ENCODE peak calls at places on chromosomes 5 and 9, in six cellular contexts. V is esophagus squamous epithelium, W is stomach, S is dorsolateral prefrontal cortex, E is tibial artery, P is thoracic aorta. O is an unnamed sample.
A peak's percentile ranks its signal among the peaks of the same experiment; 100 is the strongest.

GRCh38 chr5:120388016-120388781 is 75.9 kb upstream of the PRR16 start:
- DNase-seq in E (no peak), P (no peak), S (no peak), W (no peak), V (no peak), O (no peak)

GRCh38 chr9:90953200-90953599 is 151.6 kb downstream of the SYK start:
- DNase-seq in E (no peak), V (no peak), W (no peak), S (no peak), P (no peak), O (no peak)

GRCh38 chr5:80128129-80128528 is 93.0 kb downstream of the THBS4 start:
- DNase-seq in S (no peak), E (no peak), V (no peak), W (no peak), P (no peak), O (no peak)

GRCh38 chr9:89810434-89810833 is 205.6 kb downstream of the GADD45G start:
- DNase-seq in W (no peak), E (no peak), V (no peak), P (no peak), S (no peak), O (peak; percentile 43)

GRCh38 chr5:78964889-78965288 is 20.2 kb downstream of the ARSB start:
- DNase-seq in W (no peak), S (no peak), V (no peak), E (no peak), P (no peak), O (no peak)

GRCh38 chr5:96415897-96416296 is 17.2 kb downstream of the PCSK1 start:
- DNase-seq in P (no peak), V (no peak), W (no peak), E (no peak), S (no peak), O (no peak)

GRCh38 chr9:105711867-105712266 is 17.5 kb downstream of the TMEM38B start:
- DNase-seq in P (no peak), W (no peak), V (no peak), E (no peak), S (no peak), O (no peak)

GRCh38 chr5:50441479-50441815 is 359 bp upstream of the EMB start:
- DNase-seq in E (no peak), V (no peak), W (no peak), S (no peak), P (no peak), O (no peak)

GRCh38 chr9:68844623-68845612 is 139.9 kb downstream of the PIP5K1B start:
- DNase-seq in E (peak; percentile 36), P (peak; percentile 11), S (peak; percentile 58), V (no peak), W (peak; percentile 38), O (no peak)

GRCh38 chr9:100724932-100725331 is 147.1 kb downstream of the CAVIN4 start:
- DNase-seq in S (no peak), V (no peak), E (no peak), W (no peak), P (no peak), O (no peak)

GRCh38 chr9:27527702-27528277 is 1.8 kb downstream of the MOB3B start:
- DNase-seq in S (no peak), V (no peak), W (no peak), E (no peak), P (no peak), O (no peak)

GRCh38 chr9:136074706-136075105 is 20.4 kb downstream of the NACC2 start:
- DNase-seq in V (no peak), E (no peak), W (no peak), P (no peak), S (no peak), O (no peak)

GRCh38 chr9:92659601-92660000 is 10.3 kb downstream of the IPPK start:
- DNase-seq in W (no peak), V (no peak), P (no peak), S (peak; percentile 5), E (no peak), O (no peak)

GRCh38 chr5:109701779-109702178 is 12.1 kb downstream of the MAN2A1 start:
- DNase-seq in S (no peak), V (no peak), W (no peak), P (no peak), E (no peak), O (no peak)

GRCh38 chr9:37908698-37909186 is 4.8 kb upstream of the SLC25A51 start:
- DNase-seq in E (peak; percentile 17), W (no peak), V (no peak), S (no peak), P (no peak), O (peak; percentile 64)

GRCh38 chr9:106035810-106036209 is 341.5 kb downstream of the TMEM38B start:
- DNase-seq in P (no peak), V (no peak), E (no peak), S (no peak), W (no peak), O (no peak)

GRCh38 chr5:173530547-173530946 is 85.9 kb downstream of the BOD1 start:
- DNase-seq in S (no peak), W (no peak), V (no peak), E (no peak), P (no peak), O (no peak)

GRCh38 chr5:123269851-123270250 is 153.4 kb downstream of the CEP120 start:
- DNase-seq in P (no peak), W (no peak), S (no peak), V (no peak), E (peak; percentile 21), O (no peak)

GRCh38 chr5:178537467-178538381 is 52.5 kb downstream of the COL23A1 start:
- DNase-seq in V (no peak), P (no peak), E (no peak), S (no peak), W (no peak), O (no peak)

GRCh38 chr5:1155191-1156032 is 43.5 kb upstream of the SLC12A7 start:
- DNase-seq in P (no peak), S (no peak), W (no peak), E (no peak), V (no peak), O (no peak)

DNA sequence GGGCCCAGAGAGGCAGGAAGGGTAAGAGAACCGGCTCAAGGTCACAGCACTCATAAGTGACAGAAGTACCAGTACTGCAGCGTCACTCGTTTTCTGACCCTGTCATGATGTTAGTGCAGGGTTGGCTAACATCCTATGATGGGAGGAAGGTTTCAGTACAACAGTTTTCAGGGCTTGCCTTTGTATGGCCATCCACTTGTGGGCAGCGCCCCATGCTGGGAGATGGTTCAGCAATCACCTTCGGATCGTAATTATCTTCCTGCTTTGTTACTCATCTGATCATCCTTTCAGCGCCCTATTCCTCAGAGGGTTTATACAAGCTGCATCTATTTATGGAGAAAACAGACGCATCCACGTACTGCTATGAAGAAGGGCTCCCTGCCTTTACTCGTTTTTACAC is 2.4 kb downstream of the MAP1B start:
- DNase-seq in S (peak; percentile 53), V (no peak), E (peak; percentile 25), P (no peak), W (no peak), O (no peak)
- H3K27ac ChIP-seq in S (peak overlapping the region; percentile 96), V (peak overlapping the region; percentile 26), E (peak overlapping the region; percentile 99), P (peak overlapping the region; percentile 92), W (peak overlapping the region; percentile 79), O (peak overlapping the region; percentile 98)

GRCh38 chr5:102794047-102794446 is 38.9 kb downstream of the PAM start:
- DNase-seq in S (no peak), P (no peak), V (no peak), W (no peak), E (no peak), O (no peak)

GRCh38 chr5:102795546-102795945 is 40.4 kb downstream of the PAM start:
- DNase-seq in V (no peak), P (no peak), W (no peak), S (no peak), E (no peak), O (no peak)

GRCh38 chr5:102789469-102789868 is 34.4 kb downstream of the PAM start:
- DNase-seq in S (no peak), W (no peak), P (no peak), E (no peak), V (no peak), O (no peak)

GRCh38 chr5:102794677-102795331 is 39.7 kb downstream of the PAM start:
- DNase-seq in V (no peak), W (no peak), E (no peak), P (no peak), S (no peak), O (no peak)

DNA sequence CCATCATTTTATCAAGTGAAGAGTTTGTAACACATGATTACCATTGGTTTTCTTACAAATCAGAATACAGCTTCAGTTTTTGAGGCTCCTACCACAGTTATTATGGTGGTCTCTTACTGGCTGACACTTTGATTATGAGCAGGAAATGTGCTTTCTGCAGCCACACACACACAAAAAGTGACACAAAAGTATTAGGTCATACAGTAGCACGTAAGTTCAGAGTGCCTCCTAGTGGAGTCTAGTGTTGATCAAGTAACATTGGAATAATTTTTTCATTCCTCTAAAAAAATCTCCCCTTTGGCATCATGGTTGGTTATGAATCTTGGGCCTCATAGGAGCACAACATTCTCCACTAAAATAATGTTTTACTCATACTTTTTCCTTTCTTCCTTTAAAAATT is 37.6 kb downstream of the PAM start:
- DNase-seq in V (no peak), E (no peak), S (no peak), P (no peak), W (no peak), O (no peak)
- TF ChIP-seq CTCF in V (no peak), E (no peak), S (no peak), P (no peak), W (no peak), O (no peak)

DNA sequence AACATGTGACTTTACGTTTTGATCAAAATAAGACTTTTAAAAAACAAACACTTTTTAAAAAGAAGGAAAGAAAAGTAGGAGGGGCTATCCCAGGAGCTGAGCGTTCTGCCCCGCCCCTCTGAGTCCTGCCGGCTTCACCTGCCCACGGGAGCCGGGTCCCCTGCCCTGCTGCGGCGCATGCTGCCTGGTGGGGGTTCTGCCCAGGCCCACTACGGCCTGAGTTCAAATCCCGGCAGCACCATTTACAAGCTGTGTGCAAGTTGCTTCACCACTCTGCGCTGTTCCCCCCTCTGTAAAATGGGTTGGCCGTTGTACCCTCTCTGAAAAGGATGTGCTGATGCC is 31.1 kb downstream of the GSN start:
- DNase-seq in V (no peak), E (no peak), S (no peak), W (no peak), P (no peak), O (peak; percentile 77)
- H3K4me3 ChIP-seq in V (peak overlapping the region; percentile 53), E (peak overlapping the region; percentile 57), S (peak overlapping the region; percentile 75), W (peak overlapping the region; percentile 58), P (peak overlapping the region; percentile 74), O (peak overlapping the region; percentile 75)

GRCh38 chr5:160699301-160699700 is 152.7 kb downstream of the ATP10B start:
- DNase-seq in W (no peak), P (no peak), E (no peak), S (no peak), V (no peak), O (no peak)
- H3K27ac ChIP-seq in W (no peak overlapping the region), P (no peak overlapping the region), E (no peak overlapping the region), S (no peak overlapping the region), V (no peak overlapping the region), O (no peak overlapping the region)